ENCODE peak calls at places on chromosomes 4 and X, in six cellular contexts. Y is fibroblast of mammary gland; R is NCI-H2029 treated with DMSO at 0.1 percent for 48 hours; T is stimulated activated CD8-positive, alpha-beta memory T cell treated with anti-CD3 and anti-CD28 coated beads, Interleukin-4, amount 100 ng/mL, for 24 hours; O is uterus; V is sciatic nerve. P is an unnamed sample.

GRCh38 chr4:88605744-88606143 is 13.5 kb downstream of the HERC3 start:
- DNase-seq in R (no peak), V (no peak), Y (no peak), T (no peak), O (no peak), P (no peak)

GRCh38 chrX:11349661-11350337 is 56.6 kb downstream of the AMELX start:
- DNase-seq in V (no peak), O (no peak), Y (no peak), T (no peak), R (no peak), P (no peak)

GRCh38 chrX:74325130-74326059 is 21.4 kb downstream of the ZCCHC13 start:
- DNase-seq in R (no peak), T (no peak), O (no peak), V (no peak), Y (no peak), P (no peak)

GRCh38 chr4:42278709-42279324 is 118.5 kb upstream of the SHISA3 start:
- DNase-seq in Y (no peak), O (no peak), R (no peak), V (no peak), T (no peak), P (no peak)

GRCh38 chrX:56728321-56728720 is 722 bp upstream of the NBDY start:
- DNase-seq in Y (peak), O (no peak), T (no peak), V (no peak), R (no peak), P (no peak)

GRCh38 chr4:153204247-153205027 is at the start of gene TRIM2:
- DNase-seq in T (no peak), O (peak), V (peak), Y (peak), R (no peak), P (no peak)

GRCh38 chr4:82247629-82248028 is 126.2 kb downstream of the HNRNPD start:
- DNase-seq in R (no peak), O (no peak), T (no peak), Y (no peak), V (no peak), P (no peak)

GRCh38 chrX:137052641-137053235 is 18.9 kb upstream of the GPR101 start:
- DNase-seq in Y (no peak), V (no peak), O (no peak), R (no peak), T (no peak), P (peak)

GRCh38 chr4:139920552-139920951 is 233.4 kb downstream of the MAML3 start:
- DNase-seq in O (no peak), T (no peak), Y (no peak), V (no peak), R (no peak), P (no peak)

GRCh38 chr4:82293304-82293703 is 80.5 kb downstream of the HNRNPD start:
- DNase-seq in T (no peak), O (no peak), V (no peak), Y (no peak), R (no peak), P (no peak)

GRCh38 chrX:145609951-145610511 is 207.6 kb upstream of the SLITRK2 start:
- DNase-seq in T (no peak), Y (peak), O (no peak), R (no peak), V (no peak), P (no peak)

GRCh38 chrX:34880656-34881055 is 61.9 kb upstream of the FAM47B start:
- DNase-seq in O (no peak), Y (peak), V (no peak), T (no peak), R (no peak), P (no peak)

GRCh38 chr4:6619466-6620255 is 20.8 kb upstream of the MRFAP1 start:
- DNase-seq in Y (no peak), O (no peak), R (no peak), T (no peak), V (no peak), P (no peak)

GRCh38 chr4:112855058-112855457 is 194.4 kb upstream of the ANK2 start:
- DNase-seq in O (no peak), Y (no peak), R (no peak), T (no peak), V (no peak), P (no peak)

GRCh38 chrX:110504947-110505346 is 146.3 kb downstream of the RTL9 start:
- DNase-seq in V (no peak), T (no peak), R (no peak), Y (no peak), O (no peak), P (no peak)

GRCh38 chr4:5206391-5206790 is 155.1 kb downstream of the STK32B start:
- DNase-seq in R (no peak), V (no peak), Y (peak), O (peak), T (no peak), P (no peak)

P was measured in stimulated activated naive B cell treated with anti-CD40 and anti-IgM and Interleukin-4, amounts not matched to agents 10 μg/mL and 1 μg/mL and 100 μg/mL, for 72 hours.